ENCODE peak calls at places on chromosomes 13 and 19, in four cellular contexts. N, M, T and P are unnamed samples.

GRCh38 chr13:98484289-98485219 is 92.4 kb downstream of the STK24 start:
- DNase-seq in N (peak; percentile 94), M (peak; percentile 94), T (peak; percentile 90), P (peak; percentile 56)

GRCh38 chr19:8075158-8076086 is 22.9 kb downstream of the CCL25 start:
- DNase-seq in N (no peak), M (peak; percentile 24), T (no peak), P (no peak)

GRCh38 chr19:4115818-4116385 is 8.0 kb downstream of the MAP2K2 start:
- DNase-seq in N (no peak), M (no peak), T (no peak), P (no peak)

GRCh38 chr19:33394723-33395560 is 21.4 kb downstream of the CEBPG start:
- DNase-seq in N (no peak), M (no peak), T (peak; percentile 44), P (no peak)

GRCh38 chr13:80168089-80168850 is 172.7 kb downstream of the SPRY2 start:
- DNase-seq in N (peak; percentile 24), M (no peak), T (no peak), P (no peak)

GRCh38 chr19:28686741-28687140 is 526.2 kb downstream of the UQCRFS1 start:
- DNase-seq in N (no peak), M (no peak), T (no peak), P (no peak)

GRCh38 chr19:11324079-11324661 is 15.3 kb downstream of the RAB3D start:
- DNase-seq in N (peak; percentile 99), M (no peak), T (peak; percentile 89), P (no peak)

GRCh38 chr19:50003810-50004419 is 21.3 kb downstream of the VRK3 start:
- DNase-seq in N (peak; percentile 94), M (no peak), T (no peak), P (no peak)

GRCh38 chr19:4181053-4181508 is 1.3 kb downstream of the SIRT6 start:
- DNase-seq in N (no peak), M (peak; percentile 38), T (no peak), P (no peak)

GRCh38 chr13:39196957-39197644 is 158.8 kb downstream of the NHLRC3 start:
- DNase-seq in N (peak; percentile 14), M (no peak), T (no peak), P (no peak)

GRCh38 chr13:113947321-113948033 is 26.4 kb downstream of the C13orf46 start:
- DNase-seq in N (no peak), M (peak; percentile 74), T (no peak), P (no peak)

GRCh38 chr19:14722127-14722526 is 32.3 kb downstream of the ZNF333 start:
- DNase-seq in N (no peak), M (peak; percentile 9), T (no peak), P (no peak)
- H3K9me3 ChIP-seq in N (peaks cover 88% of the 10 kb centered on the region), M (peaks cover 86% of the 10 kb centered on the region), T (peaks cover 100% of the 10 kb centered on the region), P (peaks cover 33% of the 10 kb centered on the region)

DNA sequence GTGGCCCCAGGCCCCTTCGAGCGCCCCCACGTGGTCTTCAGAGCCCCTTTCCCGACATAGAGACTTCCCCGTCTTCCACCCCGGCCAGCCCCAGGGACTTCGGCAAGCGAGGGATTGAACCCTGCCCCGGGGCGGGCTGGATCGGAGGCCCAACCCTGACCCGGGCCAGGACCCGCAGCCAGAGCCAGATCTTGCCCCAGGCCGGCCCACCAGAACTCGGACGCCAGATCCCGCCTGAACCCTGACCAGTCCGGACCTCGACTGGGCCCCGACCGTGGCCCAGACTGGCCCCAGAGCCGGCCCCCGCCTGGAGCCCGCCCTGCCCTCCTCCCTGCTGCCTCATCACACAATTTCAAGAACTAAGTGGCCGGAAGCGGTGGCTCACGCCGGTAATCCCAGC is 253 bp upstream of the TPTE2 start:
- DNase-seq in N (no peak), M (no peak), T (no peak), P (no peak)
- H3K9me3 ChIP-seq in N (no peaks in the 10 kb centered on the region), M (peaks cover 14% of the 10 kb centered on the region), T (no peaks in the 10 kb centered on the region), P (no peaks in the 10 kb centered on the region)

GRCh38 chr19:57867868-57868492 is 18.3 kb downstream of the ZNF587 start:
- DNase-seq in N (no peak), M (no peak), T (no peak), P (no peak)
- H3K9me3 ChIP-seq in N (peaks cover 39% of the 10 kb centered on the region), M (peaks cover 28% of the 10 kb centered on the region), T (peaks cover 82% of the 10 kb centered on the region), P (peaks cover 38% of the 10 kb centered on the region)

GRCh38 chr19:36771275-36772231 is 1.1 kb downstream of the ZNF850 start:
- DNase-seq in N (peak; percentile 91), M (peak; percentile 84), T (peak; percentile 56), P (no peak)

GRCh38 chr19:36772341-36773222 is at the start of gene ZNF850:
- DNase-seq in N (peak; percentile 98), M (peak; percentile 98), T (peak; percentile 95), P (peak; percentile 86)

GRCh38 chr19:36775768-36776167 is 3.2 kb upstream of the ZNF850 start:
- DNase-seq in N (no peak), M (no peak), T (no peak), P (no peak)

GRCh38 chr19:36773223-36773579 is 594 bp upstream of the ZNF850 start:
- DNase-seq in N (no peak), M (no peak), T (no peak), P (no peak)
- H3K9me3 ChIP-seq in N (peaks cover 13% of the 10 kb centered on the region), M (peaks cover 51% of the 10 kb centered on the region), T (peaks cover 40% of the 10 kb centered on the region), P (no peaks in the 10 kb centered on the region)

GRCh38 chr19:20558571-20558970 is 7.0 kb downstream of the ZNF737 start:
- DNase-seq in N (no peak), M (no peak), T (no peak), P (no peak)
- H3K9me3 ChIP-seq in N (peaks cover 95% of the 10 kb centered on the region), M (peaks cover 95% of the 10 kb centered on the region), T (peaks cover 83% of the 10 kb centered on the region), P (peaks cover 41% of the 10 kb centered on the region)

GRCh38 chr13:20461860-20462532 is 63.7 kb downstream of the CRYL1 start:
- DNase-seq in N (no peak), M (no peak), T (no peak), P (no peak)

GRCh38 chr13:20460744-20461143 is 64.9 kb downstream of the CRYL1 start:
- DNase-seq in N (no peak), M (no peak), T (no peak), P (no peak)

GRCh38 chr13:20457670-20458069 is 68.0 kb downstream of the CRYL1 start:
- DNase-seq in N (no peak), M (no peak), T (no peak), P (no peak)

GRCh38 chr13:20461481-20461859 is 64.2 kb downstream of the CRYL1 start:
- DNase-seq in N (peak; percentile 16), M (no peak), T (no peak), P (no peak)

GRCh38 chr13:20456737-20457136 is 68.9 kb downstream of the CRYL1 start:
- DNase-seq in N (no peak), M (no peak), T (no peak), P (no peak)
- H3K9me3 ChIP-seq in N (no peaks in the 10 kb centered on the region), M (no peaks in the 10 kb centered on the region), T (no peaks in the 10 kb centered on the region), P (no peaks in the 10 kb centered on the region)

GRCh38 chr13:27126877-27127276 is 44.7 kb downstream of the USP12 start:
- DNase-seq in N (no peak), M (no peak), T (no peak), P (no peak)
- H3K9me3 ChIP-seq in N (peaks cover 6% of the 10 kb centered on the region), M (peaks cover 53% of the 10 kb centered on the region), T (peaks cover 8% of the 10 kb centered on the region), P (no peaks in the 10 kb centered on the region)

GRCh38 chr19:23343434-23344010 is 51.7 kb downstream of the ZNF91 start:
- DNase-seq in N (no peak), M (no peak), T (no peak), P (no peak)
- H3K9me3 ChIP-seq in N (peaks cover 97% of the 10 kb centered on the region), M (peaks cover 94% of the 10 kb centered on the region), T (peaks cover 99% of the 10 kb centered on the region), P (peaks cover 31% of the 10 kb centered on the region)

GRCh38 chr19:56015756-56016155 is 29.2 kb downstream of the NLRP5 start:
- DNase-seq in N (peak; percentile 10), M (no peak), T (no peak), P (no peak)
- H3K9me3 ChIP-seq in N (no peaks in the 10 kb centered on the region), M (peaks cover 63% of the 10 kb centered on the region), T (no peaks in the 10 kb centered on the region), P (no peaks in the 10 kb centered on the region)